ENCODE peak calls at places on chromosome 10, in six cellular contexts. Y, V, U, W, F and R are unnamed samples.

GRCh38 chr10:129719889-129720590 is 244.0 kb downstream of the EBF3 start:
- DNase-seq in Y (no peak), V (no peak), U (no peak), W (no peak), F (no peak), R (no peak)

GRCh38 chr10:47016564-47016963 is 105.3 kb downstream of the PTPN20 start:
- DNase-seq in Y (no peak), V (no peak), U (no peak), W (no peak), F (no peak), R (no peak)

GRCh38 chr10:110650265-110650668 is 6.1 kb downstream of the RBM20 start:
- DNase-seq in Y (no peak), V (no peak), U (no peak), W (no peak), F (no peak), R (no peak)

GRCh38 chr10:29734640-29734979 is 99.8 kb upstream of the SVIL start:
- DNase-seq in Y (no peak), V (peak), U (no peak), W (no peak), F (no peak), R (no peak)

GRCh38 chr10:43649149-43649523 is 455 bp upstream of the ZNF32 start:
- DNase-seq in Y (no peak), V (no peak), U (no peak), W (no peak), F (no peak), R (no peak)

GRCh38 chr10:126663880-126664279 is 6.6 kb downstream of the C10orf90 start:
- DNase-seq in Y (no peak), V (peak), U (no peak), W (no peak), F (no peak), R (no peak)

GRCh38 chr10:118701529-118702323 is 53.0 kb downstream of the CACUL1 start:
- DNase-seq in Y (no peak), V (no peak), U (no peak), W (no peak), F (no peak), R (no peak)

GRCh38 chr10:43585046-43585445 is 10.6 kb upstream of the ZNF239 start:
- DNase-seq in Y (no peak), V (peak), U (no peak), W (no peak), F (no peak), R (no peak)

GRCh38 chr10:132870426-132870825 is 71.9 kb downstream of the CFAP46 start:
- DNase-seq in Y (no peak), V (no peak), U (peak), W (no peak), F (no peak), R (peak)

GRCh38 chr10:31782701-31783100 is 145.9 kb downstream of the ARHGAP12 start:
- DNase-seq in Y (no peak), V (no peak), U (no peak), W (no peak), F (no peak), R (no peak)

GRCh38 chr10:74174533-74174932 is 23.5 kb downstream of the ADK start:
- DNase-seq in Y (no peak), V (no peak), U (no peak), W (no peak), F (no peak), R (no peak)

GRCh38 chr10:4291995-4292394 is 507.0 kb upstream of the KLF6 start:
- DNase-seq in Y (no peak), V (no peak), U (no peak), W (no peak), F (no peak), R (peak)

GRCh38 chr10:53052765-53053164 is 280.2 kb upstream of the MBL2 start:
- DNase-seq in Y (no peak), V (no peak), U (no peak), W (no peak), F (no peak), R (no peak)

GRCh38 chr10:129863231-129863663 is 100.8 kb downstream of the EBF3 start:
- DNase-seq in Y (no peak), V (no peak), U (no peak), W (no peak), F (no peak), R (no peak)

GRCh38 chr10:48611133-48611532 is 6.3 kb upstream of the ARHGAP22 start:
- DNase-seq in Y (no peak), V (no peak), U (no peak), W (no peak), F (no peak), R (no peak)

GRCh38 chr10:63523015-63523414 is 1.8 kb downstream of the REEP3 start:
- DNase-seq in Y (no peak), V (no peak), U (no peak), W (no peak), F (no peak), R (no peak)

GRCh38 chr10:129870042-129870757 is 93.9 kb downstream of the EBF3 start:
- DNase-seq in Y (no peak), V (no peak), U (no peak), W (no peak), F (no peak), R (no peak)

GRCh38 chr10:53754851-53755250 is 982.3 kb upstream of the MBL2 start:
- DNase-seq in Y (no peak), V (no peak), U (no peak), W (no peak), F (no peak), R (no peak)

GRCh38 chr10:114045738-114046458 is 2.2 kb downstream of the ADRB1 start:
- DNase-seq in Y (no peak), V (no peak), U (no peak), W (no peak), F (no peak), R (no peak)

GRCh38 chr10:43398939-43399871 is 9.8 kb downstream of the HNRNPF start:
- DNase-seq in Y (no peak), V (no peak), U (peak), W (no peak), F (no peak), R (no peak)

GRCh38 chr10:15123749-15124184 is 26.6 kb downstream of the RPP38 start:
- DNase-seq in Y (no peak), V (peak), U (no peak), W (no peak), F (no peak), R (no peak)

DNA sequence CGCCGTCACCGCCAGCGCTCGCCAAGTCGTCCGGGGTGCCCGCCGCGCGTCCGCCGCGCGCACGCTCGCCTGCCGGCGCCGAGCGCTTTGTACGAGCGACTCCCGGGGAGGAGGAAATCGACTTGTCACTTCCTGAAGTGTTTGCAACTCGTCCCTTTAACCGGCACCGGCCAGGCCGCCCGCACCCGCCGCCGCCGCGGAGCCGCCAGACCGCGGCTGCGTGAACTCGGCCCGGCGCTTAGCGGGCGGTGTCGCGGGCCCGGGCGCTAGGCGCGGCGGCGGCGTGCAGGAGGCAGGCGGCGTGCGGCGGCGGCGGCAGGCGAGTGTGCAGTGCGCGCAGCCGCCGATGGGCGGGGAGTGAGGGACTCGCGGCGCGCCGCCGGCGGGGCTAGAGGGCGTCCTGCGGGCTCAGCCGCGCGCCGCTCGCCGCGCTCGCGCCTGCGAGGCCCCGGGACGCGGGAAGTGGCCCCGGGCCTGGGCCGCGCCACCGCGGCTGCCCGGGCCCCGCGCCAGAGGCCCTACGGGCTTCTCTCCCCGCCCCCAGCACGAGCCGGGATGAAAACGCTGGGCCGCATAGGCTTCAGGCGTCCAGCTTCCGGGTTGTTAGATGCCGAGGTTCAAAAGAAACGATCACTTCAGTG is at the start of gene FAM53B:
- DNase-seq in Y (peak), V (peak), U (peak), W (peak), F (peak), R (peak)
- TF ChIP-seq CTCF in Y (no peak), V (no peak), U (no peak), W (no peak), F (no peak), R (peak)

DNA sequence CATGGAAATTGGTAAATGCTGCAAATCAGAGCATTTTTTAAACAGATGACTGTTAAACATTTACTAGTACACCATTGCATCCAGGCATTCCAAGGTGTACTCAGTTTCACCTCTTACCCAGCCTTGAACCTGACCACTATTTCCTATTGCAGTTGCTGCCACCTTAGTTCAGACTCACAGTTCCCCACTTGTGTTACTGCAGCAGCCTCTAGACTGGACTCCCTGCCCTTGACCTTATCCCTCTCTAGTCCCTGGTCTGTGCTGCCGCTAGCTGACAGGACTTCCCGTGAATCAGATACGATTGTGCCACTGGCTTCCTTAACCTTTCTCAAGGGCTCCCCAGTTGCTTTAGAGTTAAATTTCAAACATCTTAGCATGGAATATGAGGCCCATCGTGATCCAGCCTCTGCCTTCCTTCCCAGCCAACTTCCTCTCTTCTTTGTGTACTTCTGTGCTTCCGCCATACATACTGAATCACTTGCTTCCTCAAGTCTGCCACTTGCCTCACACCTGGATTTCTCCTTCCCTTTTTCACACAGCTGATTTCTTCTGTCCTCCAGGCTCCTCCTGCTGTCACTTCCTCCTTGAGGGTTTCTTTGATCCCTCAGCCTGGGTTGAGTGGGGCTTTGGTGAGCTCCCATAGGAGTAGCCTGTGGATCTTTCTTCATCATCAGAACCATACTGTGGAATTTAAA is 118.7 kb upstream of the GJD4 start:
- DNase-seq in Y (no peak), V (no peak), U (no peak), W (no peak), F (no peak), R (no peak)
- H3K27ac ChIP-seq in Y (peak), V (no peak), U (no peak), W (no peak), F (no peak), R (no peak)

GRCh38 chr10:14099885-14100284 is 230.8 kb downstream of the FRMD4A start:
- DNase-seq in Y (no peak), V (no peak), U (no peak), W (no peak), F (no peak), R (no peak)

GRCh38 chr10:14092749-14093148 is 238.0 kb downstream of the FRMD4A start:
- DNase-seq in Y (no peak), V (no peak), U (no peak), W (no peak), F (no peak), R (no peak)

GRCh38 chr10:14089556-14090297 is 241.0 kb downstream of the FRMD4A start:
- DNase-seq in Y (no peak), V (no peak), U (no peak), W (no peak), F (no peak), R (no peak)

GRCh38 chr10:14093735-14094484 is 236.8 kb downstream of the FRMD4A start:
- DNase-seq in Y (no peak), V (no peak), U (no peak), W (no peak), F (no peak), R (no peak)
- TF ChIP-seq CTCF in Y (peak), V (peak), U (peak), W (no peak), F (no peak), R (peak)

GRCh38 chr10:12906051-12906541 is 95.4 kb downstream of the CCDC3 start:
- DNase-seq in Y (no peak), V (no peak), U (no peak), W (no peak), F (no peak), R (peak)
- H3K27ac ChIP-seq in Y (peak), V (no peak), U (peak), W (no peak), F (no peak), R (no peak)

DNA sequence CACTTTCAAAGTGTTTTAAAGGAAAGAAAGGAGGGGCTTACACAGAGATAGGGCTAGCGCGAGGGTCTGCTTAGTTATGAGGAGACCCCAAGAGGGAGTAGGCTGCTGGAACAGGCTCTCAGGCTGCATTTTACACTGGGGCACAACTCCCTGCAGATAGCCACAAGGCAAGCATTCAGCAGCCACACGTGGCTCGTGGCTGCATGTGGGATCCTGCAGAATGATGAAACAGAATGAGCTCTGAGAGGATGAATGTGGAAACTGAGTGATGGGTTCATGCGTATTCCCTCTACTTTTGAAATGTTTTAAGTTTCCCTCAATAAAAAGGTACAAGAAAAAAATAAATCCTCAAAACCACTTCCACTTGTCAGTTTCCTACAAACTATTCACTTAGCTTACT is 37.0 kb downstream of the PIP4K2A start:
- DNase-seq in Y (no peak), V (no peak), U (no peak), W (no peak), F (no peak), R (no peak)
- TF ChIP-seq CTCF in Y (no peak), V (no peak), U (no peak), W (no peak), F (no peak), R (no peak)

DNA sequence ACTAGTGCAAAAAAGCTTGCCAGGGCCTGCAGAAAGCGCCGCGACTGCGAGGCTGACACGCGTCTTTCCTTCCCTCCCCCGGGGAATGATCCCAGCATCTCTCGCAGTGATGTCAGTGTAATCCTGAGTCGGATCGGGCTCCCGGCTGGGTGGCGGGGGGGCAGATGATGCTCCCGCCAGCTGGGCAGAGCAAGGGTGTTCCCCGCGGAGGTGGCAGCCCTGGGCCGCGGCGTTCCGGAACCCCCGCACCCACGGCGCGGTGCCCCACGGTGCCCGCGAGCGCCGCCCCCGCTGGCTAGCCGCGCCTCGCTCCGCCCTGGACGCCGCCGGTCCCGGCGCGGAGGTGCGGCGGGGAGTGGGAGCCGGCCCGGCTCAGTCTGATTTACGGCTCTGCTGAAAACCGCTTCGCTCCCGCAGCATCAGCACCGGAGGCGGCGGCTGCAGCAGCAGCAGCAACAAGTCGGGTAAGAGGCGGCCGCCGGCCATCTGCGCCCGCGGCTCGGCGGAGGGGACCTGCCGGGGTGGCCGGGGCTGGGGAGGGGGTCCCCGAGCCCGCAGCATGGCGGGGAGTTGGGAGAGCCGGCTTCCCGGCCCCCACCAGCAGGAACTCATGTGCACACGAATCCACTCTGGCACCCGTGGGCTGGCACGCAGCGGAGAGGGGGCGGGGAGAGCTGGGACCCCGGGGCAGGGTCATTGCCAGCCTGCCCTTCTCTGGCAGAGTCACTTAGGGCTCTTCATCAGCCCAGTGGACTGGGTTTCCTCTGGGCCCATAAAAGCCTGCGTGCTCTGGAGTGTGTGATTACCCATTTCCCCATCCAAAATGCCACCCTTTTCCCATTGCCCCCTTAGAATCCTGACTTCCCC is at the start of gene ZNF365:
- DNase-seq in Y (peak), V (peak), U (peak), W (peak), F (peak), R (peak)
- H3K27ac ChIP-seq in Y (peak), V (peak), U (no peak), W (no peak), F (no peak), R (no peak)

GRCh38 chr10:113028393-113029054 is 78.5 kb downstream of the TCF7L2 start:
- DNase-seq in Y (no peak), V (no peak), U (no peak), W (no peak), F (no peak), R (no peak)

GRCh38 chr10:113034008-113034407 is 84.0 kb downstream of the TCF7L2 start:
- DNase-seq in Y (no peak), V (no peak), U (no peak), W (no peak), F (no peak), R (no peak)

GRCh38 chr10:113030453-113030852 is 80.4 kb downstream of the TCF7L2 start:
- DNase-seq in Y (no peak), V (peak), U (no peak), W (no peak), F (no peak), R (no peak)

GRCh38 chr10:113029055-113029440 is 79.0 kb downstream of the TCF7L2 start:
- DNase-seq in Y (no peak), V (peak), U (no peak), W (no peak), F (no peak), R (no peak)

GRCh38 chr10:113031147-113031546 is 81.1 kb downstream of the TCF7L2 start:
- DNase-seq in Y (no peak), V (no peak), U (no peak), W (no peak), F (no peak), R (no peak)
- TF ChIP-seq CTCF in Y (no peak), V (no peak), U (no peak), W (no peak), F (no peak), R (no peak)

GRCh38 chr10:75207868-75208167 is 2.8 kb upstream of the VDAC2 start:
- DNase-seq in Y (no peak), V (no peak), U (no peak), W (no peak), F (no peak), R (no peak)
- H3K27ac ChIP-seq in Y (no peak), V (peak), U (no peak), W (peak), F (no peak), R (peak)

GRCh38 chr10:70053896-70054641 is 1.4 kb downstream of the MACROH2A2 start:
- DNase-seq in Y (peak), V (peak), U (peak), W (peak), F (no peak), R (peak)
- TF ChIP-seq CTCF in Y (peak), V (peak), U (peak), W (peak), F (no peak), R (peak)